ENCODE peak calls at places on chromosomes 1 and 21, in seven cellular contexts. I, B, T, F, H, P and D are unnamed samples.

GRCh38 chr1:31627301-31627929 is 9.9 kb downstream of the HCRTR1 start:
- DNase-seq in I (no peak), B (no peak), T (no peak), F (no peak), H (no peak), P (peak; percentile 91), D (no peak)

GRCh38 chr1:228905579-228905978 is 170.3 kb downstream of the RHOU start:
- DNase-seq in I (no peak), B (no peak), T (no peak), F (no peak), H (no peak), P (no peak), D (no peak)

GRCh38 chr1:89965203-89965900 is 29.6 kb upstream of the ZNF326 start:
- DNase-seq in I (no peak), B (no peak), T (no peak), F (no peak), H (peak; percentile 59), P (no peak), D (no peak)

GRCh38 chr1:210223174-210223904 is 9.3 kb upstream of the SERTAD4 start:
- DNase-seq in I (no peak), B (no peak), T (no peak), F (no peak), H (no peak), P (no peak), D (no peak)

GRCh38 chr1:4622821-4623220 is 31.6 kb upstream of the AJAP1 start:
- DNase-seq in I (no peak), B (no peak), T (no peak), F (no peak), H (no peak), P (peak; percentile 15), D (no peak)

GRCh38 chr1:21289700-21290545 is at the start of gene ECE1:
- DNase-seq in I (peak; percentile 42), B (peak; percentile 71), T (no peak), F (peak; percentile 51), H (peak; percentile 41), P (no peak), D (peak; percentile 53)

GRCh38 chr1:65904681-65905083 is 112.0 kb downstream of the PDE4B start:
- DNase-seq in I (no peak), B (peak; percentile 71), T (no peak), F (no peak), H (peak; percentile 19), P (no peak), D (no peak)

GRCh38 chr21:39084979-39085729 is 98.1 kb downstream of the PSMG1 start:
- DNase-seq in I (no peak), B (no peak), T (no peak), F (no peak), H (no peak), P (no peak), D (no peak)

GRCh38 chr1:1118893-1119220 is 3.0 kb upstream of the C1orf159 start:
- DNase-seq in I (no peak), B (no peak), T (no peak), F (no peak), H (no peak), P (no peak), D (no peak)

GRCh38 chr1:42923367-42924248 is 35.1 kb downstream of the SLC2A1 start:
- DNase-seq in I (no peak), B (peak; percentile 31), T (no peak), F (no peak), H (no peak), P (no peak), D (peak; percentile 18)

GRCh38 chr1:21241761-21242581 is 48.3 kb downstream of the ECE1 start:
- DNase-seq in I (no peak), B (no peak), T (no peak), F (no peak), H (no peak), P (no peak), D (no peak)

GRCh38 chr1:173210716-173211231 is 3.6 kb upstream of the TNFSF4 start:
- DNase-seq in I (no peak), B (no peak), T (no peak), F (no peak), H (no peak), P (no peak), D (no peak)

GRCh38 chr1:118989878-118990378 is 1.8 kb upstream of the TBX15 start:
- DNase-seq in I (no peak), B (peak; percentile 96), T (no peak), F (no peak), H (no peak), P (peak; percentile 58), D (no peak)

GRCh38 chr1:186950547-186950946 is 121.8 kb downstream of the PLA2G4A start:
- DNase-seq in I (no peak), B (peak; percentile 54), T (no peak), F (no peak), H (no peak), P (no peak), D (no peak)

GRCh38 chr21:36719614-36720013 is 20.7 kb downstream of the SIM2 start:
- DNase-seq in I (no peak), B (no peak), T (no peak), F (no peak), H (no peak), P (no peak), D (no peak)

GRCh38 chr1:205739348-205740160 is 10.4 kb downstream of the NUCKS1 start:
- DNase-seq in I (no peak), B (peak; percentile 62), T (no peak), F (no peak), H (peak; percentile 93), P (no peak), D (no peak)

GRCh38 chr1:231691618-231692259 is 65.1 kb downstream of the DISC1 start:
- DNase-seq in I (no peak), B (no peak), T (peak; percentile 55), F (no peak), H (peak; percentile 52), P (no peak), D (no peak)

GRCh38 chr1:186139706-186140105 is 235.3 kb downstream of the TPR start:
- DNase-seq in I (no peak), B (peak; percentile 85), T (peak; percentile 17), F (no peak), H (no peak), P (no peak), D (no peak)

GRCh38 chr1:119593836-119594235 is 54.2 kb downstream of the ZNF697 start:
- DNase-seq in I (no peak), B (no peak), T (no peak), F (no peak), H (no peak), P (no peak), D (no peak)

GRCh38 chr21:42389449-42389835 is 6.4 kb downstream of the TMPRSS3 start:
- DNase-seq in I (no peak), B (no peak), T (no peak), F (no peak), H (no peak), P (peak; percentile 11), D (no peak)

GRCh38 chr1:33383974-33384767 is 46.7 kb downstream of the PHC2 start:
- DNase-seq in I (no peak), B (peak; percentile 80), T (no peak), F (no peak), H (peak; percentile 80), P (no peak), D (no peak)
- H3K27ac ChIP-seq in I (no peak overlapping the region), B (peak overlapping the region; percentile 61), T (peak overlapping the region; percentile 89), F (no peak overlapping the region), H (peak overlapping the region; percentile 59), P (peak overlapping the region; percentile 5), D (no peak overlapping the region)

DNA sequence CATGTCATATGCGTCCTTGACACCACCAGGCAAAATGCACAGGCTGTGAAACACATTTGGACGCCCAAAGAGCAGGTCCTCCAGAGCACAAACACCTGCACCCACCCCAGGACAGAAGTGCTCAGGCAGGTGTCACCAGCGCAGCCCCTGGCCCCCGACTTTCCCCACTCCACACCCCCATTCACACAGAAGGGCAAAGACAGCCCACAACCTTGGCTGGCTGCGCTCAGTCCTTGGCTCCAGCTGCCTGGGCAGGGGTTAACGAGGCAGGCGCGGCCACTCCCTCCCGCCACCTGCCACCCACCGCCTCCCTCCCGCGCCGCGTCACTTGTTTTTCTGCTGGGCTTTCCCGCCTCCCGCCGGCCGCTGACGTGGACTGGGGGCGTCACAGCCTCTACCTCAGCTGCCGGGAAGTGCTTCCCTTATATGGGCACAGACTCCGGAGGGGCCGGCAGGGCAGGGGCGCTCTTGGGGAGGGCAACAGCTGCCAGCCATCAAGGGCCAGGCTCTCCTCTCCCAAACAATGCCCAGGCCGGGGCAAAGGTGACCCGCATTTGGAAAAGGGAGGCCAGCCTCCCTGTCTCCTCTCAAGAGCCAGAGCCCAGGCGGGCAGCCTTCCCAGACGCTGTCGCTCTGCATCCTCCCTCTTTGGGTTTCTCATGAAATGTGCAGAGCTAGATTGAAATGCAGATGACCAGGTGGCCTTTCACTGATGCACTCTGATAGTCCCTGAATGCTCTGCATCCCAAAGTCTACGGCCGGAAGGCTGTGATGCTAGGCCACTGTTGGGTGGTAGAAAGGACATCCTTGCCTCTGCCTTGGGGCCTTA is 14.8 kb upstream of the BTG2 start:
- DNase-seq in I (peak; percentile 95), B (peak; percentile 67), T (peak; percentile 93), F (peak; percentile 97), H (peak; percentile 89), P (peak; percentile 98), D (peak; percentile 96)
- H3K27ac ChIP-seq in I (peak overlapping the region; percentile 99), B (no peak overlapping the region), T (peak overlapping the region; percentile 99), F (peak overlapping the region; percentile 97), H (no peak overlapping the region), P (peak overlapping the region; percentile 91), D (peak overlapping the region; percentile 99)

GRCh38 chr1:33327587-33328325 is 6.9 kb upstream of the A3GALT2 start:
- DNase-seq in I (no peak), B (peak; percentile 98), T (no peak), F (no peak), H (peak; percentile 96), P (peak; percentile 88), D (no peak)

GRCh38 chr1:33328817-33329216 is 7.9 kb upstream of the A3GALT2 start:
- DNase-seq in I (no peak), B (no peak), T (no peak), F (no peak), H (no peak), P (no peak), D (no peak)

GRCh38 chr1:33324677-33325417 is 3.9 kb upstream of the A3GALT2 start:
- DNase-seq in I (no peak), B (no peak), T (no peak), F (no peak), H (no peak), P (no peak), D (no peak)

GRCh38 chr1:33323663-33324477 is 3.0 kb upstream of the A3GALT2 start:
- DNase-seq in I (no peak), B (no peak), T (no peak), F (no peak), H (no peak), P (no peak), D (no peak)

GRCh38 chr1:33326690-33327300 is 5.9 kb upstream of the A3GALT2 start:
- DNase-seq in I (no peak), B (no peak), T (no peak), F (no peak), H (no peak), P (peak; percentile 55), D (no peak)
- H3K27ac ChIP-seq in I (no peak overlapping the region), B (peak overlapping the region; percentile 68), T (peak overlapping the region; percentile 71), F (no peak overlapping the region), H (peak overlapping the region; percentile 34), P (peak overlapping the region; percentile 98), D (no peak overlapping the region)

GRCh38 chr1:208631516-208631915 is 387.3 kb upstream of the PLXNA2 start:
- DNase-seq in I (no peak), B (no peak), T (no peak), F (no peak), H (no peak), P (no peak), D (no peak)

GRCh38 chr1:208628298-208628914 is 384.2 kb upstream of the PLXNA2 start:
- DNase-seq in I (no peak), B (no peak), T (no peak), F (no peak), H (no peak), P (no peak), D (no peak)

GRCh38 chr1:208631057-208631456 is 386.9 kb upstream of the PLXNA2 start:
- DNase-seq in I (no peak), B (no peak), T (no peak), F (no peak), H (no peak), P (no peak), D (no peak)
- H3K27ac ChIP-seq in I (no peak overlapping the region), B (no peak overlapping the region), T (no peak overlapping the region), F (no peak overlapping the region), H (no peak overlapping the region), P (no peak overlapping the region), D (no peak overlapping the region)